ENCODE peak calls at places on chromosomes 5 and 9, in eight cellular contexts. One of them, this sample, is unnamed.

GRCh38 chr5:160312139-160312959 is at the start of gene CCNJL:
- DNase-seq in right cardiac atrium: peak; percentile 53
- DNase-seq in cardiac muscle cell: peak; percentile 86
- DNase-seq in psoas muscle: peak; percentile 66
- DNase-seq in uterus: peak; percentile 22
- DNase-seq in stomach: peak; percentile 65
- DNase-seq in HCT116: no peak
- DNase-seq in kidney: peak; percentile 82
- DNase-seq in this sample: peak; percentile 78

GRCh38 chr9:38380230-38380871 is 12.2 kb upstream of the ALDH1B1 start:
- DNase-seq in right cardiac atrium: no peak
- DNase-seq in cardiac muscle cell: no peak
- DNase-seq in psoas muscle: no peak
- DNase-seq in uterus: no peak
- DNase-seq in stomach: no peak
- DNase-seq in HCT116: no peak
- DNase-seq in kidney: no peak
- DNase-seq in this sample: no peak

GRCh38 chr5:168481330-168481788 is 4.9 kb upstream of the RARS1 start:
- DNase-seq in right cardiac atrium: no peak
- DNase-seq in cardiac muscle cell: peak; percentile 21
- DNase-seq in psoas muscle: no peak
- DNase-seq in uterus: no peak
- DNase-seq in stomach: no peak
- DNase-seq in HCT116: no peak
- DNase-seq in kidney: no peak
- DNase-seq in this sample: no peak

GRCh38 chr9:27536168-27536567 is 6.6 kb upstream of the MOB3B start:
- DNase-seq in right cardiac atrium: no peak
- DNase-seq in cardiac muscle cell: no peak
- DNase-seq in psoas muscle: no peak
- DNase-seq in uterus: no peak
- DNase-seq in stomach: no peak
- DNase-seq in HCT116: no peak
- DNase-seq in kidney: no peak
- DNase-seq in this sample: no peak

GRCh38 chr9:132669636-132670358 is at the start of gene DDX31:
- DNase-seq in right cardiac atrium: peak; percentile 90
- DNase-seq in cardiac muscle cell: peak; percentile 82
- DNase-seq in psoas muscle: peak; percentile 94
- DNase-seq in uterus: peak; percentile 68
- DNase-seq in stomach: peak; percentile 83
- DNase-seq in HCT116: peak; percentile 40
- DNase-seq in kidney: peak; percentile 95
- DNase-seq in this sample: peak; percentile 78

GRCh38 chr5:173001229-173001841 is 17.8 kb downstream of the ATP6V0E1 start:
- DNase-seq in right cardiac atrium: no peak
- DNase-seq in cardiac muscle cell: no peak
- DNase-seq in psoas muscle: no peak
- DNase-seq in uterus: no peak
- DNase-seq in stomach: no peak
- DNase-seq in HCT116: no peak
- DNase-seq in kidney: no peak
- DNase-seq in this sample: no peak

GRCh38 chr9:76162751-76163500 is 231.3 kb downstream of the RFK start:
- DNase-seq in right cardiac atrium: peak; percentile 37
- DNase-seq in cardiac muscle cell: peak; percentile 8
- DNase-seq in psoas muscle: no peak
- DNase-seq in uterus: no peak
- DNase-seq in stomach: no peak
- DNase-seq in HCT116: no peak
- DNase-seq in kidney: no peak
- DNase-seq in this sample: no peak

GRCh38 chr9:98357921-98358535 is 102.6 kb upstream of the TBC1D2 start:
- DNase-seq in right cardiac atrium: no peak
- DNase-seq in cardiac muscle cell: no peak
- DNase-seq in psoas muscle: no peak
- DNase-seq in uterus: no peak
- DNase-seq in stomach: no peak
- DNase-seq in HCT116: no peak
- DNase-seq in kidney: no peak
- DNase-seq in this sample: peak; percentile 73

GRCh38 chr9:117239428-117239827 is 175.4 kb downstream of the ASTN2 start:
- DNase-seq in right cardiac atrium: no peak
- DNase-seq in cardiac muscle cell: no peak
- DNase-seq in psoas muscle: no peak
- DNase-seq in uterus: no peak
- DNase-seq in stomach: no peak
- DNase-seq in HCT116: no peak
- DNase-seq in kidney: no peak
- DNase-seq in this sample: no peak

GRCh38 chr5:150409638-150410523 is 2.8 kb downstream of the CD74 start:
- DNase-seq in right cardiac atrium: peak; percentile 71
- DNase-seq in cardiac muscle cell: peak; percentile 89
- DNase-seq in psoas muscle: peak; percentile 77
- DNase-seq in uterus: peak; percentile 85
- DNase-seq in stomach: peak; percentile 85
- DNase-seq in HCT116: peak; percentile 81
- DNase-seq in kidney: peak; percentile 88
- DNase-seq in this sample: peak; percentile 93

GRCh38 chr5:91332267-91333044 is 50.7 kb downstream of the ARRDC3 start:
- DNase-seq in right cardiac atrium: no peak
- DNase-seq in cardiac muscle cell: no peak
- DNase-seq in psoas muscle: no peak
- DNase-seq in uterus: no peak
- DNase-seq in stomach: no peak
- DNase-seq in HCT116: peak; percentile 57
- DNase-seq in kidney: no peak
- DNase-seq in this sample: no peak

GRCh38 chr9:120436937-120437592 is 142.9 kb downstream of the CDK5RAP2 start:
- DNase-seq in right cardiac atrium: peak; percentile 44
- DNase-seq in cardiac muscle cell: no peak
- DNase-seq in psoas muscle: peak; percentile 58
- DNase-seq in uterus: no peak
- DNase-seq in stomach: peak; percentile 36
- DNase-seq in HCT116: no peak
- DNase-seq in kidney: no peak
- DNase-seq in this sample: no peak

GRCh38 chr9:125749951-125750655 is 2.9 kb downstream of the PBX3 start:
- DNase-seq in right cardiac atrium: no peak
- DNase-seq in cardiac muscle cell: no peak
- DNase-seq in psoas muscle: no peak
- DNase-seq in uterus: no peak
- DNase-seq in stomach: no peak
- DNase-seq in HCT116: no peak
- DNase-seq in kidney: no peak
- DNase-seq in this sample: peak; percentile 30

GRCh38 chr5:12795333-12795663 is 891.1 kb upstream of the CTNND2 start:
- DNase-seq in right cardiac atrium: no peak
- DNase-seq in cardiac muscle cell: no peak
- DNase-seq in psoas muscle: no peak
- DNase-seq in uterus: no peak
- DNase-seq in stomach: no peak
- DNase-seq in HCT116: no peak
- DNase-seq in kidney: peak; percentile 45
- DNase-seq in this sample: no peak

GRCh38 chr5:12799165-12799564 is 894.9 kb upstream of the CTNND2 start:
- DNase-seq in right cardiac atrium: no peak
- DNase-seq in cardiac muscle cell: no peak
- DNase-seq in psoas muscle: no peak
- DNase-seq in uterus: no peak
- DNase-seq in stomach: no peak
- DNase-seq in HCT116: no peak
- DNase-seq in kidney: no peak
- DNase-seq in this sample: no peak

GRCh38 chr5:12793373-12793772 is 889.1 kb upstream of the CTNND2 start:
- DNase-seq in right cardiac atrium: no peak
- DNase-seq in cardiac muscle cell: no peak
- DNase-seq in psoas muscle: no peak
- DNase-seq in uterus: no peak
- DNase-seq in stomach: no peak
- DNase-seq in HCT116: no peak
- DNase-seq in kidney: no peak
- DNase-seq in this sample: no peak

DNA sequence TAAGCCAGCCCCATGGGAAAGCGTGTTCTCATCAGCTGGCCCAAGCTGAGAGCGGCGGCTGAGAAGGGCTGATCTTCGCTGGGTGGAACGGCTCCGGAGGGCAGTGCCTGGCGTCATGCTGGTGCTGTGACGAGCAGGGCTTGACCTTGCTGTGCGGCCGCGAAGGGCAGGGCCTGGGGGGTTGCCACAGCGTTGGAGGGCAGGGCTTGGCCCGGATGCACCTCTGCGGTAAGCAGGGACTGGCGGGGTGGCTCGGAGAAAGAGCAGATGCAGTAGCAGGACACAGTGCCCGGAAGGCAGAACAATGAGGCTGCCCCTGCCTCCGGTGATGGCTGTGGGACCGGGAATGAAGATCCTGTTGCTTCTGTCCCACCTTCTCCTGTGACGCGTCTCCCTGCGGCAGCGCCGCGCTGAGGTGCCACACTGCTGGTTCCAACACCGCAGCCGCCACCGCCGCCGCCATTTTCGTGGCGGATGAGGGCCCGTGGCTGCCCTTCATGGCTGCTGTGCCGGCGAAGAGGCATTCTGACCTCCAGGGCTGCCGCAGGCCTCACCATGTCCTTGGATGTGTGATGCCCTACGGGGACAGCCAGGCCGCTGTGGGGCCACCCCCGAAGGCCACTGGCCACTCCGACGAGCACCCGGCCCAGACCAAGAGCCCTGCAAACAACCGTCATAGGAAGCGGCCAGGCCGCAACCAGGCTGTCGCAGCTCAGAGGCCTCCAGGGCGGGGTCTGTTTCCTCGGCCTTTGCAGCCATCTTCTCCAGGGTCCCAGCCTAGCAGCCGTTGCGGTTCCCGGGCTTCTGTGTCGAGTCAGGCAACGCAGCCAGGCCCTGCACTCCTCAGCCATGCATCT is 890.5 kb upstream of the CTNND2 start:
- DNase-seq in right cardiac atrium: no peak
- DNase-seq in cardiac muscle cell: no peak
- DNase-seq in psoas muscle: no peak
- DNase-seq in uterus: no peak
- DNase-seq in stomach: no peak
- DNase-seq in HCT116: no peak
- DNase-seq in kidney: peak; percentile 69
- DNase-seq in this sample: no peak
- H3K9me3 ChIP-seq in right cardiac atrium: peaks cover 1% of the 10 kb centered on the region
- H3K9me3 ChIP-seq in cardiac muscle cell: no peaks in the 10 kb centered on the region
- H3K9me3 ChIP-seq in psoas muscle: no peaks in the 10 kb centered on the region
- H3K9me3 ChIP-seq in uterus: no peaks in the 10 kb centered on the region
- H3K9me3 ChIP-seq in stomach: peaks cover 6% of the 10 kb centered on the region
- H3K9me3 ChIP-seq in HCT116: peaks cover 11% of the 10 kb centered on the region
- H3K9me3 ChIP-seq in kidney: peaks cover 3% of the 10 kb centered on the region
- H3K9me3 ChIP-seq in this sample: peaks cover 3% of the 10 kb centered on the region

GRCh38 chr5:153881687-153882086 is 157.0 kb downstream of the FAM114A2 start:
- DNase-seq in right cardiac atrium: no peak
- DNase-seq in cardiac muscle cell: no peak
- DNase-seq in psoas muscle: no peak
- DNase-seq in uterus: no peak
- DNase-seq in stomach: no peak
- DNase-seq in HCT116: no peak
- DNase-seq in kidney: no peak
- DNase-seq in this sample: no peak
- H3K9me3 ChIP-seq in right cardiac atrium: no peaks in the 10 kb centered on the region
- H3K9me3 ChIP-seq in cardiac muscle cell: no peaks in the 10 kb centered on the region
- H3K9me3 ChIP-seq in psoas muscle: no peaks in the 10 kb centered on the region
- H3K9me3 ChIP-seq in uterus: no peaks in the 10 kb centered on the region
- H3K9me3 ChIP-seq in stomach: no peaks in the 10 kb centered on the region
- H3K9me3 ChIP-seq in HCT116: no peaks in the 10 kb centered on the region
- H3K9me3 ChIP-seq in kidney: no peaks in the 10 kb centered on the region
- H3K9me3 ChIP-seq in this sample: no peaks in the 10 kb centered on the region

GRCh38 chr5:141398608-141399007 is 861 bp downstream of the PCDHGB5 start:
- DNase-seq in right cardiac atrium: no peak
- DNase-seq in cardiac muscle cell: no peak
- DNase-seq in psoas muscle: peak; percentile 52
- DNase-seq in uterus: no peak
- DNase-seq in stomach: no peak
- DNase-seq in HCT116: no peak
- DNase-seq in kidney: no peak
- DNase-seq in this sample: no peak

GRCh38 chr5:141399555-141400258 is 2.0 kb downstream of the PCDHGB5 start:
- DNase-seq in right cardiac atrium: no peak
- DNase-seq in cardiac muscle cell: no peak
- DNase-seq in psoas muscle: no peak
- DNase-seq in uterus: no peak
- DNase-seq in stomach: no peak
- DNase-seq in HCT116: no peak
- DNase-seq in kidney: no peak
- DNase-seq in this sample: no peak

GRCh38 chr5:141402553-141403328 is at the start of gene PCDHGA9:
- DNase-seq in right cardiac atrium: no peak
- DNase-seq in cardiac muscle cell: no peak
- DNase-seq in psoas muscle: peak; percentile 59
- DNase-seq in uterus: no peak
- DNase-seq in stomach: no peak
- DNase-seq in HCT116: peak; percentile 7
- DNase-seq in kidney: no peak
- DNase-seq in this sample: no peak

DNA sequence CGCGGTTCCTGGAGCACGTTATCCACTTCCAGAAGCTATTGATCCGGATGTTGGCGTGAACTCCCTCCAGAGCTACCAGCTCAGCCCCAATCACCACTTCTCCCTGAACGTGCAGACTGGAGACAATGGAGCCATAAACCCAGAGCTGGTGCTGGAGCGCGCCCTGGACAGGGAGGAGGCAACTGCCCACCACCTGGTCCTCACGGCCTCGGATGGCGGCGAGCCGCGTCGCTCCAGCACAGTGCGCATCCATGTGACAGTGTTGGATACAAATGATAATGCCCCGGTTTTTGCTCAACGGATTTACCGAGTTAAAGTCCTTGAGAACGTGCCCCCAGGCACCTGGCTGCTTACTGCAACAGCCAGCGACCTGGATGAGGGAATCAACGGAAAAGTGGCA is 809 bp downstream of the PCDHGA9 start:
- DNase-seq in right cardiac atrium: no peak
- DNase-seq in cardiac muscle cell: no peak
- DNase-seq in psoas muscle: no peak
- DNase-seq in uterus: no peak
- DNase-seq in stomach: no peak
- DNase-seq in HCT116: no peak
- DNase-seq in kidney: no peak
- DNase-seq in this sample: no peak
- H3K9me3 ChIP-seq in right cardiac atrium: peaks cover 15% of the 10 kb centered on the region
- H3K9me3 ChIP-seq in cardiac muscle cell: no peaks in the 10 kb centered on the region
- H3K9me3 ChIP-seq in psoas muscle: peaks cover 4% of the 10 kb centered on the region
- H3K9me3 ChIP-seq in uterus: peaks cover 94% of the 10 kb centered on the region
- H3K9me3 ChIP-seq in stomach: peaks cover 93% of the 10 kb centered on the region
- H3K9me3 ChIP-seq in HCT116: no peaks in the 10 kb centered on the region
- H3K9me3 ChIP-seq in kidney: peaks cover 59% of the 10 kb centered on the region
- H3K9me3 ChIP-seq in this sample: no peaks in the 10 kb centered on the region

DNA sequence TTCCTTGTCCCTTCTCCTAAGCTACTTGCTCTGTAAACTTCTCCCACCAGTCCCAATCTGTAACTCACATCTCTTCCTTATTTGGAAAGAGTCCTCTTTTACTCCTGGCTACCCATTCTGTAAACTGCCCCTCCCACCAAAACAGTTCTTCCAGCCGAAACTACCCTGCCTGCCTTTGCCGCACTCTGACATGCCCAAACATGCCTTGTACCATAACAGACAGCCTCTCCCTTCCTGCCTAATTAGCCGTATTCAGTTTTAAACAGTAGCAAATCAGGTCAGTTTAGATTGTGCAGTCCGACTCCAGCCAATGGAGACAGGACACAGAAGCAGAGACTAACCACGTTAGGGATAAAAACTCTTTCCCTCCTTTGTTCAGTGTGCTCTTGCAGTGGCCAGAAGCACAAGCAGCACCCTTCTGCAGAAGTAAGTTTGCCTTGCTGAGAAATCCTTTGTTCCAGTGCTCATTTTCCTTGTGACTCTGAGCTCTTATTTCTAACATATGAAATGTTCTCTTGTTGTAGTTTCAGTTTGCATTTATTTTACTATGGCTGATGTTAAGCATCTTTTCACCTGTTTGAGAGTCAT is 5.4 kb upstream of the GLT6D1 start:
- DNase-seq in right cardiac atrium: no peak
- DNase-seq in cardiac muscle cell: no peak
- DNase-seq in psoas muscle: no peak
- DNase-seq in uterus: no peak
- DNase-seq in stomach: no peak
- DNase-seq in HCT116: no peak
- DNase-seq in kidney: no peak
- DNase-seq in this sample: no peak
- H3K9me3 ChIP-seq in right cardiac atrium: peaks cover 16% of the 10 kb centered on the region
- H3K9me3 ChIP-seq in cardiac muscle cell: no peaks in the 10 kb centered on the region
- H3K9me3 ChIP-seq in psoas muscle: peaks cover 15% of the 10 kb centered on the region
- H3K9me3 ChIP-seq in uterus: peaks cover 7% of the 10 kb centered on the region
- H3K9me3 ChIP-seq in stomach: peaks cover 51% of the 10 kb centered on the region
- H3K9me3 ChIP-seq in HCT116: peaks cover 22% of the 10 kb centered on the region
- H3K9me3 ChIP-seq in kidney: peaks cover 26% of the 10 kb centered on the region
- H3K9me3 ChIP-seq in this sample: no peaks in the 10 kb centered on the region

This sample was measured in endothelial cell of umbilical vein.